ENCODE peak calls at places on chromosomes 3 and 15, in six cellular contexts. H is left cardiac atrium, W is nucleus accumbens, P is DMS 273 treated with DMSO at 0.1 percent for 48 hours, E is cardiac fibroblast, U is T-helper 17 cell. K is an unnamed sample.

GRCh38 chr15:41944313-41944940 is 27.9 kb downstream of the EHD4 start:
- DNase-seq in E (peak), H (peak), W (no peak), P (no peak), U (no peak), K (no peak)

GRCh38 chr3:38038447-38038911 is 529 bp upstream of the DLEC1 start:
- DNase-seq in E (no peak), H (no peak), W (no peak), U (peak), P (no peak), K (no peak)

GRCh38 chr3:144294659-144295538 is 323.3 kb downstream of the DIPK2A start:
- DNase-seq in H (no peak), U (no peak), P (no peak), W (no peak), E (no peak), K (no peak)

GRCh38 chr3:168865022-168865551 is 769.4 kb upstream of the GOLIM4 start:
- DNase-seq in U (no peak), E (peak), W (no peak), H (no peak), P (no peak), K (no peak)

GRCh38 chr3:126671521-126671920 is 16.6 kb upstream of the TXNRD3 start:
- DNase-seq in U (no peak), W (no peak), E (no peak), P (no peak), H (no peak), K (no peak)

GRCh38 chr3:183533410-183534132 is 21.9 kb downstream of the KLHL6 start:
- DNase-seq in U (no peak), W (no peak), E (no peak), P (no peak), H (no peak), K (no peak)

GRCh38 chr3:177110308-177111254 is 86.7 kb downstream of the TBL1XR1 start:
- DNase-seq in E (no peak), U (no peak), P (no peak), H (no peak), W (no peak), K (no peak)

GRCh38 chr3:72480366-72480765 is 367.9 kb downstream of the SHQ1 start:
- DNase-seq in E (no peak), U (no peak), P (no peak), W (no peak), H (no peak), K (no peak)

GRCh38 chr3:165206454-165207266 is 10.5 kb upstream of the SLITRK3 start:
- DNase-seq in H (peak), W (peak), E (peak), P (peak), U (no peak), K (peak)

GRCh38 chr3:162354343-162354742 is 857.7 kb downstream of the OTOL1 start:
- DNase-seq in P (no peak), H (no peak), U (no peak), W (no peak), E (no peak), K (no peak)